ENCODE peak calls at places on chromosomes 5 and 9, in four cellular contexts. X is WTC11, N is A549, M is HepG2. G is an unnamed sample.

GRCh38 chr9:8764041-8764440 is 964.5 kb upstream of the DMAC1 start:
- DNase-seq in X (no peak), N (no peak), M (no peak), G (no peak)

GRCh38 chr5:95417971-95418370 is 26.8 kb downstream of the FAM81B start:
- DNase-seq in X (no peak), N (no peak), M (no peak), G (no peak)

GRCh38 chr5:33850100-33850594 is 41.6 kb downstream of the ADAMTS12 start:
- DNase-seq in X (no peak), N (no peak), M (peak; percentile 3), G (no peak)

GRCh38 chr5:35194636-35195471 is 35.4 kb downstream of the PRLR start:
- DNase-seq in X (no peak), N (no peak), M (peak; percentile 71), G (no peak)

GRCh38 chr9:17810728-17811634 is 232.1 kb downstream of the SH3GL2 start:
- DNase-seq in X (peak; percentile 47), N (peak; percentile 17), M (peak; percentile 41), G (peak; percentile 50)

GRCh38 chr9:87684627-87685204 is 41.2 kb upstream of the CTSL start:
- DNase-seq in X (peak; percentile 69), N (peak; percentile 73), M (peak; percentile 19), G (peak; percentile 60)

GRCh38 chr5:32909207-32909606 is 198.1 kb downstream of the NPR3 start:
- DNase-seq in X (no peak), N (no peak), M (no peak), G (no peak)

GRCh38 chr9:4674783-4675182 is 4.6 kb upstream of the CDC37L1 start:
- DNase-seq in X (no peak), N (no peak), M (peak; percentile 34), G (no peak)

GRCh38 chr9:859251-859650 is 17.8 kb downstream of the DMRT1 start:
- DNase-seq in X (no peak), N (no peak), M (no peak), G (no peak)

GRCh38 chr9:100160021-100160420 is 61.0 kb downstream of the INVS start:
- DNase-seq in X (no peak), N (no peak), M (no peak), G (no peak)

GRCh38 chr9:70390922-70391321 is 23.5 kb downstream of the KLF9 start:
- DNase-seq in X (no peak), N (no peak), M (no peak), G (no peak)

GRCh38 chr9:129343119-129343696 is 165.1 kb upstream of the IER5L start:
- DNase-seq in X (no peak), N (no peak), M (no peak), G (no peak)

GRCh38 chr5:113950186-113950585 is 411.7 kb upstream of the KCNN2 start:
- DNase-seq in X (no peak), N (no peak), M (no peak), G (no peak)

GRCh38 chr5:73640861-73641320 is 14.9 kb downstream of the ARHGEF28 start:
- DNase-seq in X (no peak), N (no peak), M (no peak), G (no peak)

GRCh38 chr9:83630938-83631457 is 8.1 kb downstream of the IDNK start:
- DNase-seq in X (peak; percentile 69), N (no peak), M (no peak), G (no peak)

GRCh38 chr5:141488591-141489478 is at the start of gene PCDHGC5:
- DNase-seq in X (no peak), N (no peak), M (no peak), G (no peak)

GRCh38 chr9:35569206-35569605 is 35.9 kb upstream of the TESK1 start:
- DNase-seq in X (no peak), N (no peak), M (no peak), G (no peak)

GRCh38 chr9:135307314-135307713 is 172.3 kb upstream of the PPP1R26 start:
- DNase-seq in X (no peak), N (no peak), M (no peak), G (no peak)

GRCh38 chr5:137627293-137627692 is 108.6 kb downstream of the KLHL3 start:
- DNase-seq in X (no peak), N (no peak), M (no peak), G (no peak)

GRCh38 chr9:125789196-125789595 is 42.0 kb downstream of the PBX3 start:
- DNase-seq in X (no peak), N (no peak), M (no peak), G (no peak)

GRCh38 chr5:45826055-45826454 is 129.9 kb upstream of the HCN1 start:
- DNase-seq in X (no peak), N (no peak), M (no peak), G (no peak)

GRCh38 chr5:7815757-7816534 is 35.0 kb downstream of the CFAP90 start:
- DNase-seq in X (peak; percentile 95), N (peak; percentile 75), M (peak; percentile 70), G (peak; percentile 87)

GRCh38 chr9:124835026-124835501 is 18.2 kb upstream of the WDR38 start:
- DNase-seq in X (no peak), N (no peak), M (peak; percentile 36), G (no peak)

GRCh38 chr5:53552561-53552960 is 7.9 kb upstream of the NDUFS4 start:
- DNase-seq in X (no peak), N (no peak), M (no peak), G (no peak)

GRCh38 chr5:155833282-155833681 is 493.7 kb upstream of the SGCD start:
- DNase-seq in X (no peak), N (no peak), M (no peak), G (no peak)

GRCh38 chr5:143576721-143577484 is 173.4 kb upstream of the NR3C1 start:
- DNase-seq in X (no peak), N (no peak), M (no peak), G (no peak)

GRCh38 chr5:180332051-180332517 is 21.1 kb downstream of the GFPT2 start:
- DNase-seq in X (peak; percentile 86), N (peak; percentile 76), M (no peak), G (peak; percentile 18)

GRCh38 chr9:115306860-115307259 is 188.9 kb upstream of the TNC start:
- DNase-seq in X (no peak), N (no peak), M (no peak), G (no peak)

GRCh38 chr9:111815200-111816070 is 20.7 kb upstream of the SHOC1 start:
- DNase-seq in X (no peak), N (no peak), M (no peak), G (no peak)
- TF ChIP-seq NR3C1 in X (no peak), N (no peak), M (no peak), G (no peak)

GRCh38 chr5:10556893-10557746 is 6.8 kb upstream of the ANKRD33B start:
- DNase-seq in X (no peak), N (no peak), M (no peak), G (no peak)
- TF ChIP-seq NR3C1 in X (no peak), N (no peak), M (no peak), G (no peak)

GRCh38 chr5:67156976-67157583 is 39.5 kb downstream of the CD180 start:
- DNase-seq in X (peak; percentile 26), N (peak; percentile 27), M (peak; percentile 22), G (peak; percentile 43)
- TF ChIP-seq NR3C1 in X (no peak), N (no peak), M (no peak), G (no peak)

GRCh38 chr9:137130176-137130755 is 8.7 kb upstream of the GRIN1 start:
- DNase-seq in X (peak; percentile 17), N (no peak), M (no peak), G (no peak)
- TF ChIP-seq NR3C1 in X (no peak), N (no peak), M (no peak), G (no peak)

DNA sequence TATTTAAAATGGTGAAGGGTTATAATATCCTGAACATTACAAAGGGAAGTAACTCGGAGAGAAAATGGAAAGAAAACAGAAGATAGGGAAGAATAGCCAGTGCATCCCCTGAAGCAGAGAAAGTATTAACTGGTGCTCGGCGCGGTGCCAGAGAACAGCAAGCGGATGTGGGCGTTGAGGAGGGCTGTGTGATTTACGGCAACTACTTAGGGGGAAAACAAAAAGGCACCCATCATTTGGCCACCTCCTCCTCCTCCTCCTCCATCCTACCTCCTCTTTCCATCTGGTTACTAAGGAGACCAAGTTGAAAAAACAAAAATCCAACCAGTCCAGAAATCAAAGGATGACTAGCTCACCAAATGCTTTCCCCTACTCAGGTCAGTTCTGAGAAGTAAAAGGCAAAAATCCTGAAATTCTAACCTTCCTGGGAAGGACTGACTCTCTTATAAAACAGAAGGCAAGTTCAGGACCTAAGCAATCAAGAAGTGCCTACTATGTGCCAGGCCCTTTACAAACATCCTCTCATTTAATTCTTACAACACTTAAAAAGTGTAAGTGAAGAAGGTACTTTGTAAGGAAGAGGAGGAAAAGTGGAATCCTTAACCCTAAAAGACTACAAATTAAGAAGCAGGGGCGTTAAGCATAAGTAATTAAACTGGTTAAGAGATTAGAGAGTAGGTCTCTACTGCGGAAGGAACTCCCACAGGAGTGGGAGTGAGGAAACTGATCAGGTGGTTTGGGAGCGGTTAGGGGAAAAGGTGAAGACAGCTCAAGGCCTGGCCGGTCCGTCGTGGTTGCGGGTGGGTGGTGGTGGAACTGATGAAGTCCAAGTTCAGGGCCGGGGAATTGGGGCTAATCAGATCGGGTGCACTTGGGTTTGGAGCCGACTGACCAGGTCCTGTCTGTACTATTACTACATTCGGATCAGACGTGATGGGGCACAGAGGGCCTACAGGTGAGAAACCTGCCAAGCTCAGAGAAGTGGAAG is 1.0 kb downstream of the MED27 start:
- DNase-seq in X (no peak), N (peak; percentile 18), M (no peak), G (peak; percentile 60)
- TF ChIP-seq NR3C1 in X (no peak), N (no peak), M (no peak), G (no peak)

G was measured in K562.